ENCODE peak calls at places on chromosomes 4 and X, in seven cellular contexts. Z, L, S, K, J, R and B are unnamed samples.

GRCh38 chr4:177251237-177251636 is 58.4 kb upstream of the NEIL3 start:
- DNase-seq in Z (peak), L (no peak), S (no peak), K (no peak), J (peak), R (no peak), B (no peak)

GRCh38 chrX:2862404-2862803 is 33.7 kb downstream of the GYG2 start:
- DNase-seq in Z (no peak), L (no peak), S (no peak), K (no peak), J (no peak), R (no peak), B (no peak)

GRCh38 chr4:80614319-80614718 is 278.8 kb downstream of the CFAP299 start:
- DNase-seq in Z (no peak), L (no peak), S (no peak), K (no peak), J (no peak), R (no peak), B (no peak)

GRCh38 chr4:2411786-2412510 is 6.5 kb downstream of the ZFYVE28 start:
- DNase-seq in Z (peak), L (no peak), S (no peak), K (no peak), J (peak), R (no peak), B (no peak)

GRCh38 chrX:69493766-69494165 is 10.4 kb upstream of the NALF2 start:
- DNase-seq in Z (no peak), L (no peak), S (no peak), K (no peak), J (no peak), R (no peak), B (no peak)

GRCh38 chrX:107738768-107739167 is 36.8 kb downstream of the TSC22D3 start:
- DNase-seq in Z (no peak), L (no peak), S (no peak), K (no peak), J (no peak), R (no peak), B (no peak)

GRCh38 chr4:41880022-41880837 is 55.0 kb upstream of the TMEM33 start:
- DNase-seq in Z (no peak), L (no peak), S (no peak), K (no peak), J (no peak), R (no peak), B (no peak)

GRCh38 chr4:151917145-151917775 is 156.5 kb upstream of the GATB start:
- DNase-seq in Z (no peak), L (no peak), S (peak), K (no peak), J (no peak), R (no peak), B (no peak)

GRCh38 chr4:184747034-184747830 is 13.3 kb upstream of the CENPU start:
- DNase-seq in Z (no peak), L (no peak), S (no peak), K (peak), J (no peak), R (no peak), B (peak)

GRCh38 chr4:180827610-180828009 is 1415.6 kb upstream of the TENM3 start:
- DNase-seq in Z (no peak), L (no peak), S (no peak), K (no peak), J (no peak), R (no peak), B (no peak)